ENCODE peak calls at places on chromosomes 4 and X, in seven cellular contexts. A is psoas muscle, Z is endodermal cell, C is MM.1S, N is pancreas, G is adrenal gland, Q is astrocyte of the spinal cord. J is an unnamed sample.

GRCh38 chr4:84189138-84189537 is 310.0 kb downstream of the NKX6-1 start:
- DNase-seq in C (no peak), G (no peak), Z (no peak), N (no peak), A (no peak), Q (no peak), J (no peak)

GRCh38 chrX:129825746-129826505 is 17.8 kb downstream of the ZDHHC9 start:
- DNase-seq in Q (no peak), C (peak), Z (no peak), G (no peak), N (no peak), A (no peak), J (no peak)

GRCh38 chrX:140190441-140191108 is 225.3 kb upstream of the CXorf66 start:
- DNase-seq in Q (peak), N (peak), Z (no peak), C (no peak), A (no peak), G (peak), J (peak)

GRCh38 chr4:99617374-99617773 is 40.3 kb downstream of the C4orf54 start:
- DNase-seq in G (peak), A (no peak), Q (no peak), C (no peak), N (no peak), Z (no peak), J (peak)

GRCh38 chr4:42482516-42483327 is 85.4 kb downstream of the SHISA3 start:
- DNase-seq in G (no peak), Q (no peak), N (no peak), A (no peak), Z (no peak), C (no peak), J (no peak)

GRCh38 chr4:139438141-139438540 is 15.8 kb upstream of the RAB33B start:
- DNase-seq in Z (no peak), G (no peak), A (no peak), Q (no peak), C (no peak), N (no peak), J (no peak)

GRCh38 chrX:638482-639131 is 8.0 kb downstream of the SHOX start:
- DNase-seq in C (no peak), Z (peak), Q (no peak), A (no peak), G (no peak), N (no peak), J (no peak)

GRCh38 chr4:107579099-107579498 is 140.9 kb downstream of the PAPSS1 start:
- DNase-seq in N (no peak), A (no peak), G (no peak), Q (no peak), Z (no peak), C (no peak), J (no peak)

GRCh38 chr4:108743021-108743420 is 19.8 kb downstream of the ETNPPL start:
- DNase-seq in G (no peak), N (no peak), C (no peak), A (no peak), Q (no peak), Z (peak), J (no peak)

GRCh38 chr4:39151120-39151713 is 31.1 kb upstream of the WDR19 start:
- DNase-seq in A (no peak), G (no peak), Q (peak), Z (no peak), N (no peak), C (no peak), J (peak)

GRCh38 chr4:86640469-86640868 is 46.4 kb downstream of the PTPN13 start:
- DNase-seq in N (no peak), Q (peak), A (no peak), G (no peak), C (no peak), Z (no peak), J (peak)

GRCh38 chr4:20487852-20488251 is 212.4 kb upstream of the PACRGL start:
- DNase-seq in N (no peak), C (no peak), Z (no peak), Q (peak), A (no peak), G (no peak), J (peak)

GRCh38 chrX:125131146-125131545 is 188.5 kb upstream of the TEX13C start:
- DNase-seq in Q (no peak), C (peak), N (no peak), A (no peak), G (no peak), Z (no peak), J (no peak)

GRCh38 chrX:24550166-24550565 is 85.1 kb downstream of the PDK3 start:
- DNase-seq in Z (no peak), C (no peak), Q (no peak), A (no peak), G (no peak), N (no peak), J (no peak)

GRCh38 chr4:13705521-13706035 is 78.1 kb upstream of the BOD1L1 start:
- DNase-seq in G (no peak), C (peak), Z (no peak), A (no peak), Q (no peak), N (peak), J (no peak)

GRCh38 chr4:66331761-66332160 is 661.5 kb upstream of the EPHA5 start:
- DNase-seq in Q (peak), C (no peak), Z (no peak), A (no peak), G (no peak), N (no peak), J (peak)

GRCh38 chr4:115711575-115711974 is 598.2 kb upstream of the NDST4 start:
- DNase-seq in C (peak), A (no peak), Z (peak), N (no peak), Q (no peak), G (no peak), J (no peak)

GRCh38 chr4:169147217-169147616 is 123.5 kb downstream of the SH3RF1 start:
- DNase-seq in Q (peak), N (no peak), C (no peak), Z (no peak), G (no peak), A (no peak), J (peak)

GRCh38 chr4:56148428-56148827 is 199.7 kb downstream of the CEP135 start:
- DNase-seq in Z (no peak), Q (no peak), N (no peak), A (no peak), G (no peak), C (no peak), J (peak)

GRCh38 chrX:145817666-145818521 is at the start of gene SLITRK2:
- DNase-seq in Z (peak), C (no peak), N (peak), Q (peak), A (no peak), G (no peak), J (peak)

GRCh38 chrX:145820825-145821224 is 3.2 kb downstream of the SLITRK2 start:
- DNase-seq in Z (no peak), N (no peak), G (no peak), A (no peak), C (no peak), Q (no peak), J (no peak)

GRCh38 chrX:145817299-145817665 is 347 bp upstream of the SLITRK2 start:
- DNase-seq in Q (peak), G (no peak), C (no peak), A (no peak), Z (peak), N (peak), J (peak)

GRCh38 chrX:145816607-145817298 is 876 bp upstream of the SLITRK2 start:
- DNase-seq in N (no peak), A (no peak), G (no peak), Q (no peak), Z (peak), C (no peak), J (no peak)

GRCh38 chrX:145818522-145819075 is 970 bp downstream of the SLITRK2 start:
- DNase-seq in G (no peak), N (no peak), Z (no peak), A (no peak), Q (no peak), C (no peak), J (no peak)
- H3K4me3 ChIP-seq in G (no peak), N (peak), Z (no peak), A (peak), Q (peak), C (no peak), J (no peak)

GRCh38 chr4:82388405-82388804 is 14.6 kb upstream of the HNRNPD start:
- DNase-seq in N (no peak), Q (no peak), Z (no peak), G (no peak), A (no peak), C (no peak), J (no peak)
- TF ChIP-seq CTCF in N (no peak), Q (no peak), Z (peak), G (no peak), A (no peak), C (peak), J (no peak)

GRCh38 chr4:4862665-4863482 is 3.4 kb downstream of the MSX1 start:
- DNase-seq in Q (peak), N (no peak), G (no peak), Z (peak), A (no peak), C (no peak), J (no peak)

GRCh38 chr4:4859799-4860380 is 425 bp downstream of the MSX1 start:
- DNase-seq in N (no peak), G (no peak), C (peak), Q (no peak), Z (peak), A (no peak), J (peak)

GRCh38 chr4:4860381-4860802 is 927 bp downstream of the MSX1 start:
- DNase-seq in N (no peak), C (peak), Z (peak), G (peak), Q (peak), A (no peak), J (no peak)

GRCh38 chr4:4860803-4861591 is 1.5 kb downstream of the MSX1 start:
- DNase-seq in Q (peak), A (peak), C (no peak), N (no peak), Z (peak), G (peak), J (peak)

DNA sequence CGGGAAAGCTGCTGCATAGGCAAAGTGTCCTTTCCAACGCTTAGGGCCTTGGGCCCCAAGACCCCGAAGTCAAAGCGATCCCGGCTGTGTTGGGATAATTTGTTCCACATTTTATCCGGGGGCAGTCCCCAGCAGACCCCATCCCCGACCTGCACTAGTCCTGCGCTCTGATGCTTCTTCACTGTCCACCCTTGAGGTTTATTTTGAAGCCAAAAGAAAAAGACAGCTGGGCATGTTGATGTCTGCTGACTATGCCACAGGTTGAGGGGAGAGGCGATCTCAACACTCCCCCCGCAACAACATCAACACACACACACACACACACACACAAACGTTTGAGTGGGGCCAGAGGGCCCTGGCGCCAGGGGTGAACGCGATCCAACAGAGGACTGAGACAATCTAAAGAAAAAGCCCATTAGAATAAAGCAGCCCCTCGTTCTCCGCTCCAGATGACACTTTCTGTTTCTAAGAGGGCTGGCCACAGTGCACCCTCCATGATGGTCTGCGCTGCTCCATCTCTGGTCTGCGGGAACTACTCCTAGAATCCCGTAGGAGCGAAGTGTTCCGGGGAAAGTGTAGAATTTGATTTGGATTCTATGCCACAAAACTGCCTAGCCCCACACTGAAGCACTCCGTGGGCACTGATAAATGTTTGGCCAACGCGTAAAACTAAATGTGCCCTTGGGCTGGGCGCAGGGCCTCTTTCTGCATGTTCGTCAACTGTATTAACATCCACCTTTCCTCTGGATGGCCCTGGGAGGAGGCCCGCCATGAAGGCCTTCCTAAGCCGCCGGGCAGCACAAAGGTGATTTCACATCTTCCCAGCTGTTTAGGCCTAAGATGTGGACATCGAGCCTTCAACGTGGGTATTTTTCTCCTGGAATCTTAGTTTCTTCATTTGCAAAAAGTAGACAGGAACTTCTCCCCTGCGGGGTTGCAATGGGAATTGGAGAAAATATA is 2.4 kb downstream of the MSX1 start:
- DNase-seq in Q (peak), A (no peak), Z (peak), C (no peak), G (no peak), N (no peak), J (no peak)
- H3K4me3 ChIP-seq in Q (peak), A (peak), Z (peak), C (no peak), G (peak), N (peak), J (peak)

GRCh38 chrX:82218361-82218760 is 1016.5 kb downstream of the SH3BGRL start:
- DNase-seq in N (no peak), G (no peak), C (peak), Z (peak), Q (no peak), A (no peak), J (peak)
- TF ChIP-seq CTCF in N (peak), G (peak), C (peak), Z (peak), Q (no peak), A (peak), J (peak)

GRCh38 chrX:11666180-11666579 is 460 bp upstream of the ARHGAP6 start:
- DNase-seq in Q (peak), N (no peak), Z (peak), A (no peak), C (no peak), G (no peak), J (no peak)

GRCh38 chrX:11667286-11667685 is 1.6 kb upstream of the ARHGAP6 start:
- DNase-seq in A (no peak), Q (no peak), G (no peak), N (no peak), Z (no peak), C (no peak), J (no peak)

GRCh38 chrX:11664211-11664888 is 1.4 kb downstream of the ARHGAP6 start:
- DNase-seq in N (no peak), G (no peak), Q (peak), C (no peak), Z (peak), A (peak), J (no peak)

GRCh38 chrX:11663875-11664210 is 1.9 kb downstream of the ARHGAP6 start:
- DNase-seq in Q (no peak), G (no peak), C (no peak), Z (peak), A (no peak), N (no peak), J (no peak)

DNA sequence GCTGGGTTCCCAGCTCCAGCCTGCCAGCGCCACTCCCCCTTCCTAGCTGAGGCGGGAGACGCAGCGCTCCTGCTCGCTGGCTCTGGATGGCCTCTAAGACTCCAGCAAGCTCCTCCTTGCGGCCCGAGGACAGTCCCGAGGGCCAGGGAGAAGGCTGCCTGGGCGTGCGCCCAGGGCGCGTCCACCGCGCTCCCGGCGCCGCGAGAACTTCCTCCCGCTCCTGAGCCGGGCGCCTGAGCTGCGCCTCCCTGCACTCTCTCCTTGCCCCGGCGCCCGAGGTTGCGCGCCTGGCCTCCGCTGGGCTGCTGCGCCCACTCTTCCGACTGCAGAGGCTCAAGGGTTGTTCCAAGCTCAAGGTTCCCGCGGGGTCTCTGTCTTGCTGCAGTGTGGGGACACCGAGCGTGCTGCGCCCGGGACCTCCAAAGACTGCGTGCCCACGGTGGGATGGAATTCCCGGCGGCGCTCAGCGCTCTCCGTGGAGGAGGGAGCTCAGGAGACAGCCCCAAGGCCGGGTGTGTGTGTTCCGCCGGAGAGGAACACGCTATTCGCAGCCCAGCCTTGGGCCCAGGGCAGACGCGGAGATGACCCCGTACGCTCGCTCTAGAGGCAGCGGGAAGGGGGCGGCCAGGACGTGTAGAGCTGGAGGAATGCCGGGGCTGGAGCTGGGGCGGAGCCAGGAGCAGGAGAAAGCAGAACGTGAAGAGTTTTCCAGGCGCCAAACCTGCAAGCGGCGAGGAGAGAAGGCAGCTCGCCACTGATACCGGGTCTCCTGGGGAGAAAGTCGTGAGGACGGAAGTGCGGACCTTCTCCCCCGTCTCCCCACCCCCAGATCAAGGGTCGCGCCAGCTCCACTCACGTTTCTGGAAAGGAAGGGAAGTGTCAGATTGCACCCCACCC is at the start of gene ARHGAP6:
- DNase-seq in A (peak), Z (peak), G (no peak), C (no peak), N (no peak), Q (peak), J (peak)
- H3K4me3 ChIP-seq in A (peak), Z (peak), G (peak), C (no peak), N (peak), Q (peak), J (peak)

GRCh38 chr4:127888559-127888958 is 7.9 kb downstream of the PLK4 start:
- DNase-seq in Z (no peak), Q (no peak), A (no peak), G (no peak), N (no peak), C (no peak), J (no peak)
- TF ChIP-seq CTCF in Z (no peak), Q (no peak), A (no peak), G (no peak), N (no peak), C (no peak), J (no peak)

J was measured in fibroblast of mammary gland.